ENCODE peak calls at places on chromosomes 13 and 19, in six cellular contexts. U, C, M, Q, P and B are unnamed samples.

GRCh38 chr19:51480590-51480989 is 2.3 kb downstream of the CEACAM18 start:
- DNase-seq in Q (no peak), M (peak), U (peak), P (no peak), C (no peak), B (no peak)

GRCh38 chr13:67776171-67776570 is 546.0 kb upstream of the PCDH9 start:
- DNase-seq in C (no peak), M (no peak), U (no peak), Q (no peak), P (no peak), B (no peak)

GRCh38 chr13:27264181-27264580 is 6.4 kb upstream of the RASL11A start:
- DNase-seq in U (no peak), C (no peak), Q (no peak), M (peak), P (peak), B (no peak)

GRCh38 chr13:26786651-26787295 is 26.2 kb upstream of the GPR12 start:
- DNase-seq in C (no peak), P (no peak), M (no peak), Q (no peak), U (no peak), B (no peak)

GRCh38 chr19:55704494-55705245 is 29.6 kb downstream of the EPN1 start:
- DNase-seq in Q (peak), U (no peak), P (no peak), M (no peak), C (no peak), B (no peak)

GRCh38 chr13:67299072-67299635 is 69.0 kb upstream of the PCDH9 start:
- DNase-seq in U (no peak), C (no peak), P (no peak), Q (no peak), M (peak), B (no peak)

GRCh38 chr19:38003427-38004099 is 96.6 kb downstream of the SIPA1L3 start:
- DNase-seq in U (no peak), Q (peak), C (peak), M (peak), P (peak), B (no peak)

GRCh38 chr19:281156-281853 is 9.9 kb downstream of the PLPP2 start:
- DNase-seq in U (no peak), M (no peak), Q (peak), C (no peak), P (no peak), B (no peak)